ENCODE peak calls at places on chromosome 5, in nine cellular contexts. One of them, this sample, is unnamed.

GRCh38 chr5:179806250-179807045 is at the start of gene MGAT4B:
- DNase-seq in A549: no peak
- DNase-seq in fibroblast of mammary gland: peak
- DNase-seq in fibroblast of pulmonary artery: peak
- DNase-seq in mesothelial cell of epicardium: peak
- DNase-seq in fibroblast of villous mesenchyme: peak
- DNase-seq in neural progenitor cell: peak
- DNase-seq in neural crest cell: peak
- DNase-seq in gastrocnemius medialis: peak
- DNase-seq in this sample: peak

GRCh38 chr5:179825655-179826182 is 5.0 kb downstream of the SQSTM1 start:
- DNase-seq in A549: peak
- DNase-seq in fibroblast of mammary gland: no peak
- DNase-seq in fibroblast of pulmonary artery: no peak
- DNase-seq in mesothelial cell of epicardium: no peak
- DNase-seq in fibroblast of villous mesenchyme: no peak
- DNase-seq in neural progenitor cell: no peak
- DNase-seq in neural crest cell: no peak
- DNase-seq in gastrocnemius medialis: no peak
- DNase-seq in this sample: no peak

GRCh38 chr5:175868348-175868723 is 3.0 kb upstream of the CPLX2 start:
- DNase-seq in A549: no peak
- DNase-seq in fibroblast of mammary gland: no peak
- DNase-seq in fibroblast of pulmonary artery: no peak
- DNase-seq in mesothelial cell of epicardium: no peak
- DNase-seq in fibroblast of villous mesenchyme: no peak
- DNase-seq in neural progenitor cell: no peak
- DNase-seq in neural crest cell: no peak
- DNase-seq in gastrocnemius medialis: no peak
- DNase-seq in this sample: no peak

GRCh38 chr5:173630724-173631365 is 14.4 kb upstream of the BOD1 start:
- DNase-seq in A549: no peak
- DNase-seq in fibroblast of mammary gland: no peak
- DNase-seq in fibroblast of pulmonary artery: no peak
- DNase-seq in mesothelial cell of epicardium: no peak
- DNase-seq in fibroblast of villous mesenchyme: no peak
- DNase-seq in neural progenitor cell: no peak
- DNase-seq in neural crest cell: no peak
- DNase-seq in gastrocnemius medialis: no peak
- DNase-seq in this sample: no peak

GRCh38 chr5:159210846-159211245 is 1.5 kb upstream of the RNF145 start:
- DNase-seq in A549: no peak
- DNase-seq in fibroblast of mammary gland: no peak
- DNase-seq in fibroblast of pulmonary artery: no peak
- DNase-seq in mesothelial cell of epicardium: no peak
- DNase-seq in fibroblast of villous mesenchyme: peak
- DNase-seq in neural progenitor cell: no peak
- DNase-seq in neural crest cell: no peak
- DNase-seq in gastrocnemius medialis: no peak
- DNase-seq in this sample: no peak

GRCh38 chr5:116291271-116291670 is 206.4 kb downstream of the COMMD10 start:
- DNase-seq in A549: no peak
- DNase-seq in fibroblast of mammary gland: no peak
- DNase-seq in fibroblast of pulmonary artery: no peak
- DNase-seq in mesothelial cell of epicardium: no peak
- DNase-seq in fibroblast of villous mesenchyme: no peak
- DNase-seq in neural progenitor cell: no peak
- DNase-seq in neural crest cell: no peak
- DNase-seq in gastrocnemius medialis: no peak
- DNase-seq in this sample: no peak

GRCh38 chr5:84436866-84437265 is 52.2 kb upstream of the EDIL3 start:
- DNase-seq in A549: no peak
- DNase-seq in fibroblast of mammary gland: peak
- DNase-seq in fibroblast of pulmonary artery: peak
- DNase-seq in mesothelial cell of epicardium: no peak
- DNase-seq in fibroblast of villous mesenchyme: no peak
- DNase-seq in neural progenitor cell: no peak
- DNase-seq in neural crest cell: no peak
- DNase-seq in gastrocnemius medialis: no peak
- DNase-seq in this sample: no peak

GRCh38 chr5:15757103-15757502 is 257.1 kb downstream of the FBXL7 start:
- DNase-seq in A549: no peak
- DNase-seq in fibroblast of mammary gland: peak
- DNase-seq in fibroblast of pulmonary artery: peak
- DNase-seq in mesothelial cell of epicardium: no peak
- DNase-seq in fibroblast of villous mesenchyme: peak
- DNase-seq in neural progenitor cell: no peak
- DNase-seq in neural crest cell: no peak
- DNase-seq in gastrocnemius medialis: no peak
- DNase-seq in this sample: no peak

GRCh38 chr5:50905996-50906395 is 239.6 kb downstream of the PARP8 start:
- DNase-seq in A549: no peak
- DNase-seq in fibroblast of mammary gland: no peak
- DNase-seq in fibroblast of pulmonary artery: no peak
- DNase-seq in mesothelial cell of epicardium: no peak
- DNase-seq in fibroblast of villous mesenchyme: no peak
- DNase-seq in neural progenitor cell: no peak
- DNase-seq in neural crest cell: no peak
- DNase-seq in gastrocnemius medialis: no peak
- DNase-seq in this sample: no peak

GRCh38 chr5:1235379-1235778 is 10.2 kb downstream of the SLC6A18 start:
- DNase-seq in A549: no peak
- DNase-seq in fibroblast of mammary gland: no peak
- DNase-seq in fibroblast of pulmonary artery: no peak
- DNase-seq in mesothelial cell of epicardium: no peak
- DNase-seq in fibroblast of villous mesenchyme: no peak
- DNase-seq in neural progenitor cell: no peak
- DNase-seq in neural crest cell: no peak
- DNase-seq in gastrocnemius medialis: no peak
- DNase-seq in this sample: no peak

GRCh38 chr5:157026789-157027424 is 32.0 kb downstream of the HAVCR1 start:
- DNase-seq in A549: peak
- DNase-seq in fibroblast of mammary gland: peak
- DNase-seq in fibroblast of pulmonary artery: no peak
- DNase-seq in mesothelial cell of epicardium: no peak
- DNase-seq in fibroblast of villous mesenchyme: no peak
- DNase-seq in neural progenitor cell: peak
- DNase-seq in neural crest cell: no peak
- DNase-seq in gastrocnemius medialis: no peak
- DNase-seq in this sample: no peak

GRCh38 chr5:133753856-133754255 is 141.5 kb upstream of the FSTL4 start:
- DNase-seq in A549: no peak
- DNase-seq in fibroblast of mammary gland: no peak
- DNase-seq in fibroblast of pulmonary artery: no peak
- DNase-seq in mesothelial cell of epicardium: peak
- DNase-seq in fibroblast of villous mesenchyme: no peak
- DNase-seq in neural progenitor cell: no peak
- DNase-seq in neural crest cell: no peak
- DNase-seq in gastrocnemius medialis: no peak
- DNase-seq in this sample: no peak

DNA sequence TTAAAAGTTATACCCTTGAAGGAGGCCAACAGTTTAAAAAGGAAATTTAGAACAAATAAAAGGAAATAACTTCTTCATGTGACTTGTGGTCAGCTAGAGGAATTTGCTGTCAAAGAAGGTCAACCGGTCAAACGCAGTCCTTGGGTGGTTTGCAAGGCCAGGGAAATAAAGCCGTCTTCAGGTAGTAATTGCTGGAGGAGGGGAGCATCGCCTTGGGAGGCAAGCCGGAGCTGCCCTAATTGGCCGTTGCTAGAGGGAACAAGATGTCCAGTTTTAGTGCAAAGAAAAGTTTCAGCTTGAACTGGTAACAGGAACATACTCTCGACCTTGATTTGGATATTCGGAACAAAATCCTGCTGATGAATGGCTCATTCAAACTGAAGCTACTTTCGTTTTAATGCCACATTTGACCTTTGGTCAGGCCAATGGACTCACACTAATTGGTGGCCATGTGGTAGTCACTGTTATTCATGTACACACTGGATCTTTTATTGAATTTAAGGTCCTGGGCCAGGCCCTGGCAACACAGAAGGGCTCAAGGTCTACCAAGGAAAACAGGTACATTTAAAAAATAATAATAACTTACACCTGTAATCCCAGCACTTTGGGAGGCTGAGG is 47.0 kb upstream of the MYO10 start:
- DNase-seq in A549: no peak
- DNase-seq in fibroblast of mammary gland: no peak
- DNase-seq in fibroblast of pulmonary artery: peak
- DNase-seq in mesothelial cell of epicardium: no peak
- DNase-seq in fibroblast of villous mesenchyme: no peak
- DNase-seq in neural progenitor cell: no peak
- DNase-seq in neural crest cell: no peak
- DNase-seq in gastrocnemius medialis: no peak
- DNase-seq in this sample: no peak
- TF ChIP-seq CTCF in A549: no peak
- TF ChIP-seq CTCF in fibroblast of mammary gland: no peak
- TF ChIP-seq CTCF in fibroblast of pulmonary artery: no peak
- TF ChIP-seq CTCF in mesothelial cell of epicardium: no peak
- TF ChIP-seq CTCF in fibroblast of villous mesenchyme: no peak
- TF ChIP-seq CTCF in neural progenitor cell: no peak
- TF ChIP-seq CTCF in neural crest cell: no peak
- TF ChIP-seq CTCF in gastrocnemius medialis: no peak
- TF ChIP-seq CTCF in this sample: no peak

GRCh38 chr5:150121448-150122157 is 34.0 kb downstream of the PDGFRB start:
- DNase-seq in A549: no peak
- DNase-seq in fibroblast of mammary gland: no peak
- DNase-seq in fibroblast of pulmonary artery: no peak
- DNase-seq in mesothelial cell of epicardium: no peak
- DNase-seq in fibroblast of villous mesenchyme: no peak
- DNase-seq in neural progenitor cell: no peak
- DNase-seq in neural crest cell: no peak
- DNase-seq in gastrocnemius medialis: no peak
- DNase-seq in this sample: no peak

GRCh38 chr5:150124111-150124557 is 31.5 kb downstream of the PDGFRB start:
- DNase-seq in A549: no peak
- DNase-seq in fibroblast of mammary gland: no peak
- DNase-seq in fibroblast of pulmonary artery: no peak
- DNase-seq in mesothelial cell of epicardium: no peak
- DNase-seq in fibroblast of villous mesenchyme: no peak
- DNase-seq in neural progenitor cell: no peak
- DNase-seq in neural crest cell: no peak
- DNase-seq in gastrocnemius medialis: no peak
- DNase-seq in this sample: no peak

GRCh38 chr5:150120617-150121447 is 34.5 kb upstream of the CSF1R start:
- DNase-seq in A549: no peak
- DNase-seq in fibroblast of mammary gland: no peak
- DNase-seq in fibroblast of pulmonary artery: no peak
- DNase-seq in mesothelial cell of epicardium: no peak
- DNase-seq in fibroblast of villous mesenchyme: no peak
- DNase-seq in neural progenitor cell: no peak
- DNase-seq in neural crest cell: no peak
- DNase-seq in gastrocnemius medialis: no peak
- DNase-seq in this sample: no peak

GRCh38 chr5:150122536-150123481 is 32.8 kb downstream of the PDGFRB start:
- DNase-seq in A549: no peak
- DNase-seq in fibroblast of mammary gland: no peak
- DNase-seq in fibroblast of pulmonary artery: no peak
- DNase-seq in mesothelial cell of epicardium: no peak
- DNase-seq in fibroblast of villous mesenchyme: no peak
- DNase-seq in neural progenitor cell: no peak
- DNase-seq in neural crest cell: no peak
- DNase-seq in gastrocnemius medialis: no peak
- DNase-seq in this sample: no peak

GRCh38 chr5:150122158-150122510 is 33.5 kb downstream of the PDGFRB start:
- DNase-seq in A549: peak
- DNase-seq in fibroblast of mammary gland: no peak
- DNase-seq in fibroblast of pulmonary artery: no peak
- DNase-seq in mesothelial cell of epicardium: no peak
- DNase-seq in fibroblast of villous mesenchyme: no peak
- DNase-seq in neural progenitor cell: peak
- DNase-seq in neural crest cell: no peak
- DNase-seq in gastrocnemius medialis: no peak
- DNase-seq in this sample: no peak
- TF ChIP-seq CTCF in A549: peak
- TF ChIP-seq CTCF in fibroblast of mammary gland: peak
- TF ChIP-seq CTCF in fibroblast of pulmonary artery: peak
- TF ChIP-seq CTCF in mesothelial cell of epicardium: no peak
- TF ChIP-seq CTCF in fibroblast of villous mesenchyme: peak
- TF ChIP-seq CTCF in neural progenitor cell: peak
- TF ChIP-seq CTCF in neural crest cell: no peak
- TF ChIP-seq CTCF in gastrocnemius medialis: no peak
- TF ChIP-seq CTCF in this sample: no peak

DNA sequence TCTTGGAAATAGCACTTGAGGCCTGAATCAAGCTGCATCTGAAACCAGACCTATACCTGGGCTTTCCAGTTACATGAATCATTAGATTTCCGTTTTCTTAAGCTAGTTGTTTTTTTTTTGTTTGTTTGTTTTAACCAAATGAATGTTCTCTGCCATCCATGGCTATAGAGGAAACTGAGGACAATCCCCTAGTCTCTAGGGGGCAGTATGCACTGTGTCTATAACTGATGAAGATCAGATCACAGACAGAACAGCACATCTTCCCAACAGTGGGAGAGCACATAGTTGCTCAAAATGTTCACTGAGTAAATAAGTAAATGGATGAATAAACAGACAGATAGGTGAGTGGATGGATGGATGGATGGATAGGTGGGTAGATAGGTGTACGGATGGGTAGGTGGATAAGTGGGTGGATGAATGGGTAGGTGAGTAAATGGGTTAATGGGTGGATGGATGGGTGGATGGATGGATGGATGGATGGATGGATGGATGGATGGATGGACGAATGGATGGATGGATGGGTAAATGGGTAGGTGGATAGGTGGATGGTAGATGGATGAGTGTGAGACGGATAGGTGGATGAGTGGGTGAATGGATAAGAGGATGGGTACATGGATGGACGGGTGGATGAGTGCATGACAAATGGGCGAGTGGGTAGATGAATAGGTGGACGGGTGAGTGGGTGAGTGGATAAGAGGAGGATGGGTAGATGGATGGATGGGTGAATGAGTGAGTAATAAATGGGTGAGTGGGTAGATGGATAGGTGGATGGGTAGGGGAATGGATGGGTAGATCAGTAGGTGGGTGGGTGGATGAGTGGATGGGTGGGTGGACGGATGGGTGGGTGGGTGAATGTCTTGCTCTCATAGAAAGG is 179.1 kb downstream of the FGF18 start:
- DNase-seq in A549: no peak
- DNase-seq in fibroblast of mammary gland: no peak
- DNase-seq in fibroblast of pulmonary artery: no peak
- DNase-seq in mesothelial cell of epicardium: no peak
- DNase-seq in fibroblast of villous mesenchyme: no peak
- DNase-seq in neural progenitor cell: no peak
- DNase-seq in neural crest cell: no peak
- DNase-seq in gastrocnemius medialis: no peak
- DNase-seq in this sample: no peak
- TF ChIP-seq CTCF in A549: no peak
- TF ChIP-seq CTCF in fibroblast of mammary gland: no peak
- TF ChIP-seq CTCF in fibroblast of pulmonary artery: no peak
- TF ChIP-seq CTCF in mesothelial cell of epicardium: no peak
- TF ChIP-seq CTCF in fibroblast of villous mesenchyme: no peak
- TF ChIP-seq CTCF in neural progenitor cell: peak
- TF ChIP-seq CTCF in neural crest cell: peak
- TF ChIP-seq CTCF in gastrocnemius medialis: no peak
- TF ChIP-seq CTCF in this sample: no peak

DNA sequence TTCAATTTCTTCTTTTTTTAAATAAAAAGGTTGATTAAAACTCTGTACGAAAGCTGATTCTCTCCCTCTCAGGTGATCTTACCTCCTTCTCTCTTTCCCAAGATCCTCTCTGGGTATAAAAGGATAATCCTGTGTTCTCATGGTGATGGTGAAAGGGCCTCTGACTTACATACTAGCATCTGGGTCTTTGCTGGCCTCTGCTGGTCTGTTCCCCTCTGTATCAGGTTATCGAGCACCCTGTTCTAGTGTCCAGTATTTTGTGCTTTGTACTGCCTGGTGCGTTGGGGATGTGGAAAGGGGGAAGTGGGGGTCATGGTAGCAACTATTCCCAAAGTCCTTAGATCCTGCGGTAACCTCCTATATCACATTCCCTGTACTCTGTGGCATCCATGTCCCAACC is 328.9 kb downstream of the NR2F1-AS1 start:
- DNase-seq in A549: no peak
- DNase-seq in fibroblast of mammary gland: peak
- DNase-seq in fibroblast of pulmonary artery: peak
- DNase-seq in mesothelial cell of epicardium: no peak
- DNase-seq in fibroblast of villous mesenchyme: no peak
- DNase-seq in neural progenitor cell: peak
- DNase-seq in neural crest cell: no peak
- DNase-seq in gastrocnemius medialis: no peak
- DNase-seq in this sample: no peak
- TF ChIP-seq CTCF in A549: no peak
- TF ChIP-seq CTCF in fibroblast of mammary gland: peak
- TF ChIP-seq CTCF in fibroblast of pulmonary artery: no peak
- TF ChIP-seq CTCF in mesothelial cell of epicardium: no peak
- TF ChIP-seq CTCF in fibroblast of villous mesenchyme: peak
- TF ChIP-seq CTCF in neural progenitor cell: no peak
- TF ChIP-seq CTCF in neural crest cell: no peak
- TF ChIP-seq CTCF in gastrocnemius medialis: no peak
- TF ChIP-seq CTCF in this sample: no peak

This sample was measured in natural killer cell.